ENCODE peak calls at places on chromosome 17, in four cellular contexts. One of them, this sample, is unnamed.
A peak's percentile ranks its signal among the peaks of the same experiment; 100 is the strongest.

GRCh38 chr17:70446446-70446845 is 277.1 kb downstream of the KCNJ2 start:
- DNase-seq in GM12892: no peak
- DNase-seq in H54: no peak
- DNase-seq in RPMI7951: no peak
- DNase-seq in this sample: no peak

GRCh38 chr17:79651266-79651665 is 40.4 kb upstream of the RBFOX3 start:
- DNase-seq in H54: no peak
- DNase-seq in RPMI7951: no peak
- DNase-seq in GM12892: no peak
- DNase-seq in this sample: no peak

GRCh38 chr17:42133461-42134041 is 10.9 kb downstream of the HSPB9 start:
- DNase-seq in RPMI7951: no peak
- DNase-seq in H54: no peak
- DNase-seq in GM12892: peak; percentile 59
- DNase-seq in this sample: no peak

GRCh38 chr17:64781394-64781793 is 119.3 kb upstream of the SMURF2 start:
- DNase-seq in GM12892: no peak
- DNase-seq in RPMI7951: peak; percentile 41
- DNase-seq in H54: no peak
- DNase-seq in this sample: peak; percentile 68

GRCh38 chr17:42174126-42174783 is 6.7 kb downstream of the KCNH4 start:
- DNase-seq in GM12892: no peak
- DNase-seq in H54: no peak
- DNase-seq in RPMI7951: no peak
- DNase-seq in this sample: no peak

GRCh38 chr17:29138991-29139682 is 41.1 kb downstream of the MYO18A start:
- DNase-seq in H54: no peak
- DNase-seq in RPMI7951: no peak
- DNase-seq in GM12892: no peak
- DNase-seq in this sample: peak; percentile 88

GRCh38 chr17:83152221-83152744 is 72.9 kb downstream of the METRNL start:
- DNase-seq in GM12892: no peak
- DNase-seq in RPMI7951: no peak
- DNase-seq in H54: no peak
- DNase-seq in this sample: no peak

GRCh38 chr17:44280383-44280782 is 12.4 kb upstream of the SLC4A1 start:
- DNase-seq in H54: no peak
- DNase-seq in GM12892: no peak
- DNase-seq in RPMI7951: no peak
- DNase-seq in this sample: no peak

GRCh38 chr17:28244446-28244845 is 74.6 kb upstream of the TMEM97 start:
- DNase-seq in H54: no peak
- DNase-seq in RPMI7951: no peak
- DNase-seq in GM12892: no peak
- DNase-seq in this sample: no peak

GRCh38 chr17:65856865-65857264 is 295.4 kb upstream of the AXIN2 start:
- DNase-seq in GM12892: no peak
- DNase-seq in H54: no peak
- DNase-seq in RPMI7951: no peak
- DNase-seq in this sample: no peak

GRCh38 chr17:18960803-18961511 is 9.0 kb downstream of the SLC5A10 start:
- DNase-seq in RPMI7951: peak; percentile 54
- DNase-seq in H54: peak; percentile 79
- DNase-seq in GM12892: peak; percentile 89
- DNase-seq in this sample: peak; percentile 44

GRCh38 chr17:58832514-58832913 is 76.9 kb downstream of the PPM1E start:
- DNase-seq in GM12892: no peak
- DNase-seq in RPMI7951: no peak
- DNase-seq in H54: no peak
- DNase-seq in this sample: no peak

GRCh38 chr17:1340371-1340770 is 59.7 kb downstream of the YWHAE start:
- DNase-seq in H54: no peak
- DNase-seq in RPMI7951: no peak
- DNase-seq in GM12892: no peak
- DNase-seq in this sample: no peak

GRCh38 chr17:13410874-13411273 is 190.9 kb downstream of the HS3ST3A1 start:
- DNase-seq in GM12892: no peak
- DNase-seq in H54: no peak
- DNase-seq in RPMI7951: peak; percentile 6
- DNase-seq in this sample: no peak

GRCh38 chr17:2400877-2401425 is at the start of gene MNT:
- DNase-seq in RPMI7951: peak; percentile 90
- DNase-seq in H54: peak; percentile 84
- DNase-seq in GM12892: peak; percentile 84
- DNase-seq in this sample: peak; percentile 92

GRCh38 chr17:6215071-6216035 is 145.2 kb downstream of the WSCD1 start:
- DNase-seq in GM12892: no peak
- DNase-seq in H54: no peak
- DNase-seq in RPMI7951: no peak
- DNase-seq in this sample: no peak

GRCh38 chr17:76826290-76827138 is 41.7 kb upstream of the MGAT5B start:
- DNase-seq in H54: no peak
- DNase-seq in RPMI7951: peak; percentile 22
- DNase-seq in GM12892: no peak
- DNase-seq in this sample: peak; percentile 28

GRCh38 chr17:4970273-4970672 is 2.7 kb upstream of the SPAG7 start:
- DNase-seq in H54: no peak
- DNase-seq in RPMI7951: no peak
- DNase-seq in GM12892: no peak
- DNase-seq in this sample: no peak

GRCh38 chr17:74584307-74584706 is 7.8 kb downstream of the CD300LD start:
- DNase-seq in H54: no peak
- DNase-seq in RPMI7951: no peak
- DNase-seq in GM12892: no peak
- DNase-seq in this sample: no peak

GRCh38 chr17:830950-831349 is 48.8 kb downstream of the MRM3 start:
- DNase-seq in RPMI7951: no peak
- DNase-seq in H54: no peak
- DNase-seq in GM12892: no peak
- DNase-seq in this sample: no peak

GRCh38 chr17:4490637-4491061 is 8.0 kb upstream of the SPNS2 start:
- DNase-seq in RPMI7951: no peak
- DNase-seq in GM12892: no peak
- DNase-seq in H54: no peak
- DNase-seq in this sample: no peak

GRCh38 chr17:49691677-49692191 is 13.8 kb upstream of the SPOP start:
- DNase-seq in RPMI7951: peak; percentile 22
- DNase-seq in GM12892: no peak
- DNase-seq in H54: no peak
- DNase-seq in this sample: no peak

GRCh38 chr17:2691069-2691871 is 20.3 kb downstream of the CLUH start:
- DNase-seq in RPMI7951: no peak
- DNase-seq in H54: no peak
- DNase-seq in GM12892: no peak
- DNase-seq in this sample: no peak

GRCh38 chr17:28957992-28958355 is 6.7 kb upstream of the PHF12 start:
- DNase-seq in RPMI7951: no peak
- DNase-seq in H54: no peak
- DNase-seq in GM12892: no peak
- DNase-seq in this sample: no peak

GRCh38 chr17:50201226-50201854 is at the start of gene COL1A1:
- DNase-seq in H54: no peak
- DNase-seq in GM12892: no peak
- DNase-seq in RPMI7951: peak; percentile 86
- DNase-seq in this sample: no peak

GRCh38 chr17:17433260-17433659 is 43.5 kb upstream of the MED9 start:
- DNase-seq in H54: no peak
- DNase-seq in RPMI7951: no peak
- DNase-seq in GM12892: no peak
- DNase-seq in this sample: peak; percentile 97

GRCh38 chr17:2894782-2895181 is 98.5 kb downstream of the RAP1GAP2 start:
- DNase-seq in RPMI7951: no peak
- DNase-seq in H54: no peak
- DNase-seq in GM12892: no peak
- DNase-seq in this sample: no peak

GRCh38 chr17:17467720-17468119 is 9.1 kb upstream of the MED9 start:
- DNase-seq in H54: peak; percentile 35
- DNase-seq in GM12892: no peak
- DNase-seq in RPMI7951: peak; percentile 50
- DNase-seq in this sample: no peak

GRCh38 chr17:57475786-57476185 is 219.5 kb downstream of the MSI2 start:
- DNase-seq in H54: no peak
- DNase-seq in RPMI7951: no peak
- DNase-seq in GM12892: no peak
- DNase-seq in this sample: no peak

GRCh38 chr17:39327109-39327508 is 74.3 kb downstream of the FBXL20 start:
- DNase-seq in RPMI7951: no peak
- DNase-seq in H54: no peak
- DNase-seq in GM12892: no peak
- DNase-seq in this sample: no peak

GRCh38 chr17:63946440-63947363 is 14.6 kb upstream of the CD79B start:
- DNase-seq in RPMI7951: peak; percentile 15
- DNase-seq in GM12892: peak; percentile 96
- DNase-seq in H54: peak; percentile 92
- DNase-seq in this sample: no peak

GRCh38 chr17:27367121-27367981 is 73.4 kb downstream of the WSB1 start:
- DNase-seq in RPMI7951: no peak
- DNase-seq in GM12892: no peak
- DNase-seq in H54: no peak
- DNase-seq in this sample: no peak

GRCh38 chr17:65104541-65104940 is 32.6 kb upstream of the RGS9 start:
- DNase-seq in H54: no peak
- DNase-seq in GM12892: no peak
- DNase-seq in RPMI7951: no peak
- DNase-seq in this sample: no peak

GRCh38 chr17:48299760-48300159 is 130.3 kb downstream of the SKAP1 start:
- DNase-seq in H54: no peak
- DNase-seq in RPMI7951: no peak
- DNase-seq in GM12892: no peak
- DNase-seq in this sample: no peak

GRCh38 chr17:7859028-7859427 is 1.2 kb downstream of the CYB5D1 start:
- DNase-seq in GM12892: no peak
- DNase-seq in H54: no peak
- DNase-seq in RPMI7951: no peak
- DNase-seq in this sample: no peak

GRCh38 chr17:58614854-58615409 is 76.9 kb downstream of the TEX14 start:
- DNase-seq in GM12892: no peak
- DNase-seq in RPMI7951: no peak
- DNase-seq in H54: no peak
- DNase-seq in this sample: peak; percentile 23

This sample was measured in MV-4-11.